ENCODE peak calls at places on chromosomes 5 and 9, in four cellular contexts. One of them, this sample, is unnamed.
A peak's percentile ranks its signal among the peaks of the same experiment; 100 is the strongest.

GRCh38 chr9:33109097-33109496 is 32.6 kb upstream of the SMU1 start:
- DNase-seq in K562: no peak
- DNase-seq in SK-N-SH: no peak
- DNase-seq in H1: no peak
- DNase-seq in this sample: no peak

GRCh38 chr9:79692857-79693571 is 121.2 kb downstream of the TLE4 start:
- DNase-seq in K562: no peak
- DNase-seq in SK-N-SH: no peak
- DNase-seq in H1: no peak
- DNase-seq in this sample: no peak

GRCh38 chr9:76602191-76602590 is 143.2 kb downstream of the GCNT1 start:
- DNase-seq in SK-N-SH: no peak
- DNase-seq in K562: no peak
- DNase-seq in H1: no peak
- DNase-seq in this sample: no peak

GRCh38 chr9:111621895-111622480 is 9.1 kb upstream of the DNAJC25 start:
- DNase-seq in H1: no peak
- DNase-seq in SK-N-SH: peak; percentile 64
- DNase-seq in K562: peak; percentile 35
- DNase-seq in this sample: peak; percentile 41

GRCh38 chr5:14572384-14572783 is 9.2 kb upstream of the OTULINL start:
- DNase-seq in SK-N-SH: no peak
- DNase-seq in K562: no peak
- DNase-seq in H1: no peak
- DNase-seq in this sample: no peak

GRCh38 chr5:154403776-154404387 is 41.9 kb upstream of the SAP30L start:
- DNase-seq in K562: no peak
- DNase-seq in H1: no peak
- DNase-seq in SK-N-SH: no peak
- DNase-seq in this sample: no peak

GRCh38 chr9:86250123-86250522 is 9.3 kb downstream of the C9orf153 start:
- DNase-seq in K562: no peak
- DNase-seq in H1: no peak
- DNase-seq in SK-N-SH: no peak
- DNase-seq in this sample: no peak

GRCh38 chr5:17132444-17133083 is 84.9 kb upstream of the BASP1 start:
- DNase-seq in H1: no peak
- DNase-seq in SK-N-SH: peak; percentile 46
- DNase-seq in K562: peak; percentile 32
- DNase-seq in this sample: no peak

GRCh38 chr5:152389209-152389608 is 15.9 kb downstream of the NMUR2 start:
- DNase-seq in K562: no peak
- DNase-seq in H1: no peak
- DNase-seq in SK-N-SH: no peak
- DNase-seq in this sample: no peak

GRCh38 chr9:69136185-69136584 is 37.9 kb upstream of the TJP2 start:
- DNase-seq in SK-N-SH: no peak
- DNase-seq in H1: no peak
- DNase-seq in K562: no peak
- DNase-seq in this sample: no peak

GRCh38 chr9:4435197-4435596 is 55.1 kb upstream of the SLC1A1 start:
- DNase-seq in H1: no peak
- DNase-seq in K562: no peak
- DNase-seq in SK-N-SH: no peak
- DNase-seq in this sample: no peak

GRCh38 chr9:12681620-12682019 is 11.6 kb upstream of the TYRP1 start:
- DNase-seq in SK-N-SH: no peak
- DNase-seq in H1: no peak
- DNase-seq in K562: no peak
- DNase-seq in this sample: no peak

GRCh38 chr5:65468633-65469032 is 13.1 kb downstream of the ADAMTS6 start:
- DNase-seq in H1: no peak
- DNase-seq in SK-N-SH: no peak
- DNase-seq in K562: no peak
- DNase-seq in this sample: no peak

GRCh38 chr5:126973193-126973592 is 57.2 kb downstream of the MARCHF3 start:
- DNase-seq in SK-N-SH: no peak
- DNase-seq in K562: no peak
- DNase-seq in H1: peak; percentile 2
- DNase-seq in this sample: peak; percentile 31

GRCh38 chr5:126970517-126971017 is 59.8 kb downstream of the MARCHF3 start:
- DNase-seq in SK-N-SH: no peak
- DNase-seq in H1: no peak
- DNase-seq in K562: no peak
- DNase-seq in this sample: no peak

GRCh38 chr5:126971455-126972019 is 58.8 kb downstream of the MARCHF3 start:
- DNase-seq in SK-N-SH: no peak
- DNase-seq in H1: no peak
- DNase-seq in K562: peak; percentile 84
- DNase-seq in this sample: no peak

GRCh38 chr5:126969548-126969947 is 60.8 kb downstream of the MARCHF3 start:
- DNase-seq in K562: no peak
- DNase-seq in H1: no peak
- DNase-seq in SK-N-SH: no peak
- DNase-seq in this sample: no peak

DNA sequence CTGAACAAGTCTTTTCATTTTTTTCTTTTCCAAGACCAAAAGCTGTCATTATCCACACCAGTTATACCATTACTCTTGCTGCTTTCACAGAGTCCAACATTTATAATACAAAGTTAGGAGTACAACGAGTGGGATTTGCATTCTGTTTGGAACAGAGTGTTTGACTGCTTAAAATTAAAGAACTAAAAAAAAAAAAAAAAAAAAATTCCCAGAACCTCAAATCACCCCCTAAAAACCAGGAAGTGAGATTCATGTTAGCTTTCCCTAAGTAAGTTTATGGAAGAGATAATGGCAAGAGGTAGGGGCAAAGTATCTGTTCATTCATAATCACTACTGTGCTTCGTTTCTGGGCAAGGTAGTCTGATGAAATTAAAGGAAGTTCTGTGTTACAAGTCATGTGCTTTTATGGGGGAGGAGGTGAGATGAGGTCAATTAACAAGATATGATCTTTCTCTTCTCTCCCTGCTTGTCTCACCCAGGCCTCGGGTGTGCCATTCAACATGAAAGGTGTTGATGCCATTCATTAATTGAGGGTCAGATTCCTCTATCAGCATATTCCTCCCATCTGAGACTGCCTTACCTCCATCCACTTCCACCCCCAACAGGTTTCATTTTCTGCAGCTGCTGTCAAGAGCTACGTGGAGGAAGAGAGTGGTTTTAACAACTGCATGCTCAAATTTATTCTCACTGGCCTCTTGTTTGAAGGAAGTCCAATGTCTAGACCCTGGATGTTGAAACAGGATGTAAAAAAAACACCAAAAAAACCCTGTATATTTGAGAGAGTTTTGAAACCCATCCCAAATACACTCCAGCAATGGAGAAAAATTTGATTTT is 58.1 kb downstream of the MARCHF3 start:
- DNase-seq in K562: peak; percentile 64
- DNase-seq in SK-N-SH: no peak
- DNase-seq in H1: no peak
- DNase-seq in this sample: no peak
- TF ChIP-seq TEAD4 in K562: no peak
- TF ChIP-seq TEAD4 in SK-N-SH: no peak
- TF ChIP-seq TEAD4 in H1: no peak
- TF ChIP-seq TEAD4 in this sample: no peak

DNA sequence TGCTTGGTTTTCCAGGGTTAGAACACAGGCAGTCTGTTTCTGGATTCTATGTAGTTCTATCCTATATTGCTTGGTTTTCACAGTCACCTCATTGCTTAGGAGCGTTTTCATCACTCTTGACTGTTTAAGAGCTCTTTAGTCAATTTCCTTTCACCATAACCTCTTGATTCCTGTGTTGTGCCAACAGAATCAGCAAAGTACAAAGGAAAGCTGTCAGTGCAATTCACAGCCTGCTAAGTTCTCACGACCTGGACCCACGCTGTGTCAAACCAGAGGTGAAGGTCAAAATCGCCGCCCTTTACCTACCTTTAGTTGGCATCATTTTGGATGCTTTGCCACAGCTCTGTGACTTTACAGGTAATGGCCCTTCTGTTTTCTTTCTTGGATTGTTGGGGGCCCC is 199.9 kb downstream of the DOCK8 start:
- DNase-seq in H1: no peak
- DNase-seq in K562: no peak
- DNase-seq in SK-N-SH: no peak
- DNase-seq in this sample: no peak
- TF ChIP-seq TEAD4 in H1: no peak
- TF ChIP-seq TEAD4 in K562: no peak
- TF ChIP-seq TEAD4 in SK-N-SH: no peak
- TF ChIP-seq TEAD4 in this sample: no peak

DNA sequence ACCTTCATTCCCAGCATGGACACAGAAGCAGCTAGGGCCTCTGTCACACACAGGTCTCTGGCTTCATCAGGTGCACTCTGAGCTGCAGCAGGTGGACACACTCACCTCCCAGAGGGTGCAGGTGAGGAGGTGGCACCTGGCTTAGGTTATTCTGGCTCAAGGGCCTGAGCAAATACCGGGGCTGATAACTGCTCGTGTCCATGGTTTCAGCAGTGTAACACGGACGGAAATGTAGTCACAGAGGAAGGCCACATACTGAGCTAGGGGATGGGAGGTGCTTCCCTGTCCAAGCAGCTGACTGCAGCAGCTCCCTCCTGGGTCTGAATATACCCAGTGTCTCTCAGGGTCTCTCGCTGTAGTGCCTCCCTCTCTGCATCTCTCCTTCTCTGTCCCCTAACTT is 5.7 kb downstream of the PHF2 start:
- DNase-seq in SK-N-SH: no peak
- DNase-seq in K562: no peak
- DNase-seq in H1: no peak
- DNase-seq in this sample: no peak
- TF ChIP-seq TEAD4 in SK-N-SH: no peak
- TF ChIP-seq TEAD4 in K562: no peak
- TF ChIP-seq TEAD4 in H1: no peak
- TF ChIP-seq TEAD4 in this sample: no peak

GRCh38 chr5:80175337-80175736 is 80.5 kb downstream of the SERINC5 start:
- DNase-seq in H1: no peak
- DNase-seq in SK-N-SH: no peak
- DNase-seq in K562: no peak
- DNase-seq in this sample: no peak

GRCh38 chr5:80177236-80177635 is 78.6 kb downstream of the SERINC5 start:
- DNase-seq in K562: no peak
- DNase-seq in H1: no peak
- DNase-seq in SK-N-SH: no peak
- DNase-seq in this sample: no peak

GRCh38 chr5:80170117-80170535 is 85.7 kb downstream of the SERINC5 start:
- DNase-seq in K562: no peak
- DNase-seq in SK-N-SH: no peak
- DNase-seq in H1: no peak
- DNase-seq in this sample: no peak

GRCh38 chr5:80172067-80172690 is 83.7 kb downstream of the SERINC5 start:
- DNase-seq in SK-N-SH: no peak
- DNase-seq in H1: no peak
- DNase-seq in K562: no peak
- DNase-seq in this sample: no peak

GRCh38 chr5:80174790-80175189 is 81.1 kb downstream of the SERINC5 start:
- DNase-seq in K562: no peak
- DNase-seq in H1: no peak
- DNase-seq in SK-N-SH: no peak
- DNase-seq in this sample: no peak
- TF ChIP-seq TEAD4 in K562: no peak
- TF ChIP-seq TEAD4 in H1: no peak
- TF ChIP-seq TEAD4 in SK-N-SH: no peak
- TF ChIP-seq TEAD4 in this sample: no peak

DNA sequence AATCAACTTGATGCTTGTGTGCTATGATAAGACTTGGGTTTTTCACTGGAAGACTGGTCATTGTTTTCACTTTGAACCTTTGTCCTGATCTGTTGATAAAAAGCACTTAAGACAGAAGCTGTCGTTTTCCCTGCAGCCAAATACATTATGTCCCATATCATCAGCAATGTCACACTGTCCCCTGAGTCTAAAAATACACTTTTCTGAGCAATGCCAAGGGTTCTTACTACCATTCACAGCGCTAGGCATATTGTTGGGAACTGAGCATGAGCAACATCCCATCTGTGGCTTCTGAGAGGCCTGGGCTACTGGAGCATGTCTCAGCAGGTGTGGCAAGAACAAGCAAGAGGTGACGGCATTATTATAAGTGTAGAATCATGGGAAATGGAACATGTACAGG is 81.8 kb downstream of the SEMA6A start:
- DNase-seq in SK-N-SH: peak; percentile 46
- DNase-seq in K562: no peak
- DNase-seq in H1: no peak
- DNase-seq in this sample: no peak
- TF ChIP-seq TEAD4 in SK-N-SH: no peak
- TF ChIP-seq TEAD4 in K562: no peak
- TF ChIP-seq TEAD4 in H1: no peak
- TF ChIP-seq TEAD4 in this sample: no peak

GRCh38 chr9:119009253-119009652 is 360.0 kb downstream of the BRINP1 start:
- DNase-seq in K562: no peak
- DNase-seq in H1: no peak
- DNase-seq in SK-N-SH: no peak
- DNase-seq in this sample: no peak

GRCh38 chr9:119005162-119005561 is 364.1 kb downstream of the BRINP1 start:
- DNase-seq in SK-N-SH: no peak
- DNase-seq in K562: no peak
- DNase-seq in H1: no peak
- DNase-seq in this sample: no peak

GRCh38 chr9:119003882-119004617 is 365.2 kb downstream of the BRINP1 start:
- DNase-seq in K562: no peak
- DNase-seq in SK-N-SH: no peak
- DNase-seq in H1: no peak
- DNase-seq in this sample: no peak

GRCh38 chr9:119003218-119003617 is 366.0 kb downstream of the BRINP1 start:
- DNase-seq in SK-N-SH: no peak
- DNase-seq in H1: no peak
- DNase-seq in K562: no peak
- DNase-seq in this sample: no peak

DNA sequence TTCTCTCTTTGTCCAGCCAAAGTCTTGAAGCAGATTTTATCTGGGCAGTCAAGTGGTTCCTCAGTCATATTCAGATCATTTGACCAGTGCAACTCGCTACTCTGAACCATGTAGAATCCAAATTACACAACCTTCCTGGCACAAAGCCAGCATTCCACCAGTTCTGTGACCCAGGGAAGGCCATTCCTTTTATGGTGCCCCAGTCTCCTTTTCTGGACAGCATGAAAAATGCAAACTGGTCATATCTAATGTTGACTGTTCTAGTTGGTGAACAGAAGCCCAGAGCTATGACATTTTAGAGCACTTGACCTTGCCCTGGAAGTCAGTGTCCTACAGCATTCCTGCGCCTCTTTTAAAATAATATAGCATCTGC is 364.6 kb downstream of the BRINP1 start:
- DNase-seq in H1: no peak
- DNase-seq in SK-N-SH: no peak
- DNase-seq in K562: no peak
- DNase-seq in this sample: no peak
- TF ChIP-seq TEAD4 in H1: no peak
- TF ChIP-seq TEAD4 in SK-N-SH: no peak
- TF ChIP-seq TEAD4 in K562: no peak
- TF ChIP-seq TEAD4 in this sample: no peak

GRCh38 chr5:159887050-159887449 is 29.2 kb upstream of the ADRA1B start:
- DNase-seq in H1: no peak
- DNase-seq in SK-N-SH: no peak
- DNase-seq in K562: no peak
- DNase-seq in this sample: no peak
- TF ChIP-seq TEAD4 in H1: no peak
- TF ChIP-seq TEAD4 in SK-N-SH: no peak
- TF ChIP-seq TEAD4 in K562: no peak
- TF ChIP-seq TEAD4 in this sample: no peak

This sample was measured in WTC11.